ENCODE peak calls at places on chromosomes 3 and 15, in seven cellular contexts. One of them, this sample, is unnamed.

GRCh38 chr3:117480493-117480892 is 770.9 kb downstream of the TUSC7 start:
- DNase-seq in NCI-H2081: no peak
- DNase-seq in T-helper 1 cell: no peak
- DNase-seq in fibroblast of pulmonary artery: no peak
- DNase-seq in neural crest cell: no peak
- DNase-seq in NCI-H82: no peak
- DNase-seq in GM04504: no peak
- DNase-seq in this sample: no peak

GRCh38 chr15:33242165-33242564 is 47.7 kb upstream of the FMN1 start:
- DNase-seq in NCI-H2081: no peak
- DNase-seq in T-helper 1 cell: no peak
- DNase-seq in fibroblast of pulmonary artery: peak
- DNase-seq in neural crest cell: no peak
- DNase-seq in NCI-H82: no peak
- DNase-seq in GM04504: peak
- DNase-seq in this sample: no peak

GRCh38 chr3:138442433-138442832 is 8.0 kb downstream of the ESYT3 start:
- DNase-seq in NCI-H2081: no peak
- DNase-seq in T-helper 1 cell: no peak
- DNase-seq in fibroblast of pulmonary artery: peak
- DNase-seq in neural crest cell: no peak
- DNase-seq in NCI-H82: peak
- DNase-seq in GM04504: no peak
- DNase-seq in this sample: no peak

GRCh38 chr15:69783211-69783610 is 314.5 kb downstream of the TLE3 start:
- DNase-seq in NCI-H2081: no peak
- DNase-seq in T-helper 1 cell: no peak
- DNase-seq in fibroblast of pulmonary artery: no peak
- DNase-seq in neural crest cell: no peak
- DNase-seq in NCI-H82: peak
- DNase-seq in GM04504: no peak
- DNase-seq in this sample: no peak

GRCh38 chr3:38658886-38659285 is 9.4 kb upstream of the SCN5A start:
- DNase-seq in NCI-H2081: no peak
- DNase-seq in T-helper 1 cell: no peak
- DNase-seq in fibroblast of pulmonary artery: no peak
- DNase-seq in neural crest cell: no peak
- DNase-seq in NCI-H82: no peak
- DNase-seq in GM04504: no peak
- DNase-seq in this sample: peak

GRCh38 chr3:4343258-4343657 is 40.1 kb downstream of the SETMAR start:
- DNase-seq in NCI-H2081: no peak
- DNase-seq in T-helper 1 cell: no peak
- DNase-seq in fibroblast of pulmonary artery: no peak
- DNase-seq in neural crest cell: no peak
- DNase-seq in NCI-H82: no peak
- DNase-seq in GM04504: no peak
- DNase-seq in this sample: no peak

GRCh38 chr3:154904328-154904727 is 175.8 kb upstream of the MME start:
- DNase-seq in NCI-H2081: no peak
- DNase-seq in T-helper 1 cell: no peak
- DNase-seq in fibroblast of pulmonary artery: peak
- DNase-seq in neural crest cell: no peak
- DNase-seq in NCI-H82: peak
- DNase-seq in GM04504: no peak
- DNase-seq in this sample: no peak

GRCh38 chr3:129665024-129665768 is 58.7 kb upstream of the PLXND1 start:
- DNase-seq in NCI-H2081: no peak
- DNase-seq in T-helper 1 cell: no peak
- DNase-seq in fibroblast of pulmonary artery: peak
- DNase-seq in neural crest cell: no peak
- DNase-seq in NCI-H82: no peak
- DNase-seq in GM04504: peak
- DNase-seq in this sample: no peak

GRCh38 chr3:136819784-136820640 is 1.1 kb downstream of the SLC35G2 start:
- DNase-seq in NCI-H2081: peak
- DNase-seq in T-helper 1 cell: no peak
- DNase-seq in fibroblast of pulmonary artery: peak
- DNase-seq in neural crest cell: peak
- DNase-seq in NCI-H82: peak
- DNase-seq in GM04504: no peak
- DNase-seq in this sample: peak

GRCh38 chr3:34078418-34078817 is 280.0 kb downstream of the PDCD6IP start:
- DNase-seq in NCI-H2081: no peak
- DNase-seq in T-helper 1 cell: no peak
- DNase-seq in fibroblast of pulmonary artery: no peak
- DNase-seq in neural crest cell: no peak
- DNase-seq in NCI-H82: no peak
- DNase-seq in GM04504: no peak
- DNase-seq in this sample: no peak

GRCh38 chr3:138381413-138381901 is 33.1 kb downstream of the MRAS start:
- DNase-seq in NCI-H2081: no peak
- DNase-seq in T-helper 1 cell: no peak
- DNase-seq in fibroblast of pulmonary artery: peak
- DNase-seq in neural crest cell: no peak
- DNase-seq in NCI-H82: no peak
- DNase-seq in GM04504: peak
- DNase-seq in this sample: peak

GRCh38 chr3:39962566-39962965 is 153.2 kb downstream of the MYRIP start:
- DNase-seq in NCI-H2081: no peak
- DNase-seq in T-helper 1 cell: no peak
- DNase-seq in fibroblast of pulmonary artery: peak
- DNase-seq in neural crest cell: no peak
- DNase-seq in NCI-H82: no peak
- DNase-seq in GM04504: peak
- DNase-seq in this sample: no peak

GRCh38 chr3:14143826-14144225 is 19.0 kb downstream of the TMEM43 start:
- DNase-seq in NCI-H2081: no peak
- DNase-seq in T-helper 1 cell: no peak
- DNase-seq in fibroblast of pulmonary artery: peak
- DNase-seq in neural crest cell: no peak
- DNase-seq in NCI-H82: no peak
- DNase-seq in GM04504: peak
- DNase-seq in this sample: peak

GRCh38 chr3:124834723-124835718 is 52.1 kb downstream of the ITGB5 start:
- DNase-seq in NCI-H2081: peak
- DNase-seq in T-helper 1 cell: peak
- DNase-seq in fibroblast of pulmonary artery: peak
- DNase-seq in neural crest cell: no peak
- DNase-seq in NCI-H82: peak
- DNase-seq in GM04504: peak
- DNase-seq in this sample: peak

GRCh38 chr3:187935623-187936156 is 190.4 kb upstream of the BCL6 start:
- DNase-seq in NCI-H2081: no peak
- DNase-seq in T-helper 1 cell: no peak
- DNase-seq in fibroblast of pulmonary artery: no peak
- DNase-seq in neural crest cell: no peak
- DNase-seq in NCI-H82: peak
- DNase-seq in GM04504: no peak
- DNase-seq in this sample: no peak

GRCh38 chr15:92666780-92667179 is 11.2 kb upstream of the FAM174B start:
- DNase-seq in NCI-H2081: peak
- DNase-seq in T-helper 1 cell: no peak
- DNase-seq in fibroblast of pulmonary artery: peak
- DNase-seq in neural crest cell: no peak
- DNase-seq in NCI-H82: no peak
- DNase-seq in GM04504: no peak
- DNase-seq in this sample: peak

GRCh38 chr15:70266412-70267089 is 168.8 kb upstream of the TLE3 start:
- DNase-seq in NCI-H2081: no peak
- DNase-seq in T-helper 1 cell: no peak
- DNase-seq in fibroblast of pulmonary artery: peak
- DNase-seq in neural crest cell: no peak
- DNase-seq in NCI-H82: no peak
- DNase-seq in GM04504: no peak
- DNase-seq in this sample: peak

GRCh38 chr15:96462768-96463167 is 132.3 kb downstream of the NR2F2 start:
- DNase-seq in NCI-H2081: no peak
- DNase-seq in T-helper 1 cell: no peak
- DNase-seq in fibroblast of pulmonary artery: peak
- DNase-seq in neural crest cell: no peak
- DNase-seq in NCI-H82: no peak
- DNase-seq in GM04504: no peak
- DNase-seq in this sample: no peak

GRCh38 chr15:52255008-52255407 is 40.6 kb downstream of the MYO5C start:
- DNase-seq in NCI-H2081: no peak
- DNase-seq in T-helper 1 cell: no peak
- DNase-seq in fibroblast of pulmonary artery: peak
- DNase-seq in neural crest cell: no peak
- DNase-seq in NCI-H82: no peak
- DNase-seq in GM04504: no peak
- DNase-seq in this sample: no peak

GRCh38 chr3:8730641-8731040 is 3.0 kb upstream of the CAV3 start:
- DNase-seq in NCI-H2081: no peak
- DNase-seq in T-helper 1 cell: no peak
- DNase-seq in fibroblast of pulmonary artery: peak
- DNase-seq in neural crest cell: no peak
- DNase-seq in NCI-H82: no peak
- DNase-seq in GM04504: no peak
- DNase-seq in this sample: no peak

GRCh38 chr3:153221748-153222162 is 59.7 kb downstream of the RAP2B start:
- DNase-seq in NCI-H2081: no peak
- DNase-seq in T-helper 1 cell: peak
- DNase-seq in fibroblast of pulmonary artery: peak
- DNase-seq in neural crest cell: no peak
- DNase-seq in NCI-H82: no peak
- DNase-seq in GM04504: peak
- DNase-seq in this sample: peak

GRCh38 chr3:112814256-112814655 is 32.4 kb downstream of the CD200R1L start:
- DNase-seq in NCI-H2081: peak
- DNase-seq in T-helper 1 cell: no peak
- DNase-seq in fibroblast of pulmonary artery: peak
- DNase-seq in neural crest cell: no peak
- DNase-seq in NCI-H82: peak
- DNase-seq in GM04504: peak
- DNase-seq in this sample: no peak

GRCh38 chr3:59426851-59427565 is 377.2 kb upstream of the CFAP20DC start:
- DNase-seq in NCI-H2081: no peak
- DNase-seq in T-helper 1 cell: no peak
- DNase-seq in fibroblast of pulmonary artery: peak
- DNase-seq in neural crest cell: no peak
- DNase-seq in NCI-H82: no peak
- DNase-seq in GM04504: peak
- DNase-seq in this sample: no peak

GRCh38 chr3:13039286-13039896 is 33.8 kb downstream of the IQSEC1 start:
- DNase-seq in NCI-H2081: peak
- DNase-seq in T-helper 1 cell: no peak
- DNase-seq in fibroblast of pulmonary artery: no peak
- DNase-seq in neural crest cell: no peak
- DNase-seq in NCI-H82: peak
- DNase-seq in GM04504: no peak
- DNase-seq in this sample: no peak

GRCh38 chr3:31341130-31341529 is 191.6 kb upstream of the STT3B start:
- DNase-seq in NCI-H2081: no peak
- DNase-seq in T-helper 1 cell: no peak
- DNase-seq in fibroblast of pulmonary artery: no peak
- DNase-seq in neural crest cell: no peak
- DNase-seq in NCI-H82: no peak
- DNase-seq in GM04504: no peak
- DNase-seq in this sample: no peak

GRCh38 chr15:99148851-99149276 is 44.0 kb downstream of the SYNM start:
- DNase-seq in NCI-H2081: peak
- DNase-seq in T-helper 1 cell: no peak
- DNase-seq in fibroblast of pulmonary artery: no peak
- DNase-seq in neural crest cell: no peak
- DNase-seq in NCI-H82: no peak
- DNase-seq in GM04504: no peak
- DNase-seq in this sample: peak

GRCh38 chr3:45760878-45761711 is 35.2 kb downstream of the SLC6A20 start:
- DNase-seq in NCI-H2081: peak
- DNase-seq in T-helper 1 cell: no peak
- DNase-seq in fibroblast of pulmonary artery: peak
- DNase-seq in neural crest cell: peak
- DNase-seq in NCI-H82: peak
- DNase-seq in GM04504: peak
- DNase-seq in this sample: peak

GRCh38 chr15:68256675-68257450 is 20.7 kb upstream of the FEM1B start:
- DNase-seq in NCI-H2081: no peak
- DNase-seq in T-helper 1 cell: peak
- DNase-seq in fibroblast of pulmonary artery: peak
- DNase-seq in neural crest cell: peak
- DNase-seq in NCI-H82: no peak
- DNase-seq in GM04504: peak
- DNase-seq in this sample: peak

GRCh38 chr3:149553781-149554451 is 79.4 kb downstream of the TM4SF4 start:
- DNase-seq in NCI-H2081: no peak
- DNase-seq in T-helper 1 cell: no peak
- DNase-seq in fibroblast of pulmonary artery: peak
- DNase-seq in neural crest cell: no peak
- DNase-seq in NCI-H82: no peak
- DNase-seq in GM04504: no peak
- DNase-seq in this sample: peak

GRCh38 chr15:69753867-69754266 is 301.2 kb downstream of the RPLP1 start:
- DNase-seq in NCI-H2081: no peak
- DNase-seq in T-helper 1 cell: no peak
- DNase-seq in fibroblast of pulmonary artery: no peak
- DNase-seq in neural crest cell: no peak
- DNase-seq in NCI-H82: no peak
- DNase-seq in GM04504: no peak
- DNase-seq in this sample: no peak

GRCh38 chr3:178795349-178795748 is 259.1 kb downstream of the KCNMB2 start:
- DNase-seq in NCI-H2081: no peak
- DNase-seq in T-helper 1 cell: no peak
- DNase-seq in fibroblast of pulmonary artery: no peak
- DNase-seq in neural crest cell: no peak
- DNase-seq in NCI-H82: peak
- DNase-seq in GM04504: no peak
- DNase-seq in this sample: no peak

GRCh38 chr3:188266581-188267274 is 112.8 kb downstream of the LPP start:
- DNase-seq in NCI-H2081: no peak
- DNase-seq in T-helper 1 cell: no peak
- DNase-seq in fibroblast of pulmonary artery: peak
- DNase-seq in neural crest cell: no peak
- DNase-seq in NCI-H82: no peak
- DNase-seq in GM04504: peak
- DNase-seq in this sample: peak

GRCh38 chr15:52078876-52079700 is 33.5 kb downstream of the BCL2L10 start:
- DNase-seq in NCI-H2081: peak
- DNase-seq in T-helper 1 cell: peak
- DNase-seq in fibroblast of pulmonary artery: peak
- DNase-seq in neural crest cell: peak
- DNase-seq in NCI-H82: peak
- DNase-seq in GM04504: no peak
- DNase-seq in this sample: peak

GRCh38 chr3:15309662-15310335 is 22.6 kb downstream of the SH3BP5 start:
- DNase-seq in NCI-H2081: no peak
- DNase-seq in T-helper 1 cell: no peak
- DNase-seq in fibroblast of pulmonary artery: no peak
- DNase-seq in neural crest cell: no peak
- DNase-seq in NCI-H82: no peak
- DNase-seq in GM04504: no peak
- DNase-seq in this sample: peak

GRCh38 chr15:65264877-65265430 is 21.7 kb downstream of the PARP16 start:
- DNase-seq in NCI-H2081: no peak
- DNase-seq in T-helper 1 cell: no peak
- DNase-seq in fibroblast of pulmonary artery: peak
- DNase-seq in neural crest cell: no peak
- DNase-seq in NCI-H82: no peak
- DNase-seq in GM04504: no peak
- DNase-seq in this sample: no peak

GRCh38 chr3:8607285-8608040 is 37.1 kb downstream of the SSUH2 start:
- DNase-seq in NCI-H2081: peak
- DNase-seq in T-helper 1 cell: no peak
- DNase-seq in fibroblast of pulmonary artery: peak
- DNase-seq in neural crest cell: peak
- DNase-seq in NCI-H82: peak
- DNase-seq in GM04504: peak
- DNase-seq in this sample: no peak

GRCh38 chr15:76341366-76342045 is 4.9 kb downstream of the ISL2 start:
- DNase-seq in NCI-H2081: no peak
- DNase-seq in T-helper 1 cell: no peak
- DNase-seq in fibroblast of pulmonary artery: no peak
- DNase-seq in neural crest cell: peak
- DNase-seq in NCI-H82: peak
- DNase-seq in GM04504: no peak
- DNase-seq in this sample: no peak